ENCODE peak calls at places on chromosome 17, in eight cellular contexts. S is cardiac muscle cell, Q is A549, T is kidney, E is prostate gland, J is cardiac fibroblast, W is HFFc6, V is fibroblast of the aortic adventitia. Y is an unnamed sample.

GRCh38 chr17:33500141-33500540 is 207.0 kb upstream of the ASIC2 start:
- DNase-seq in S (peak), Q (no peak), T (no peak), E (no peak), J (no peak), W (no peak), V (no peak), Y (no peak)

GRCh38 chr17:73156887-73157870 is 7.6 kb upstream of the SSTR2 start:
- DNase-seq in S (peak), Q (no peak), T (no peak), E (no peak), J (no peak), W (no peak), V (no peak), Y (no peak)

GRCh38 chr17:13462161-13462560 is 139.6 kb downstream of the HS3ST3A1 start:
- DNase-seq in S (no peak), Q (no peak), T (no peak), E (no peak), J (peak), W (peak), V (peak), Y (no peak)

GRCh38 chr17:4658478-4659305 is 17.2 kb upstream of the ALOX15 start:
- DNase-seq in S (no peak), Q (no peak), T (no peak), E (no peak), J (peak), W (peak), V (peak), Y (no peak)

GRCh38 chr17:50052822-50053653 is 2.9 kb upstream of the ITGA3 start:
- DNase-seq in S (no peak), Q (no peak), T (peak), E (peak), J (no peak), W (peak), V (no peak), Y (no peak)

GRCh38 chr17:39143552-39144093 is 7.8 kb downstream of the PLXDC1 start:
- DNase-seq in S (no peak), Q (no peak), T (no peak), E (no peak), J (no peak), W (no peak), V (peak), Y (no peak)

GRCh38 chr17:67258836-67259468 is 14.0 kb upstream of the HELZ start:
- DNase-seq in S (no peak), Q (no peak), T (no peak), E (no peak), J (no peak), W (no peak), V (no peak), Y (no peak)

GRCh38 chr17:39401412-39402278 is at the start of gene FBXL20:
- DNase-seq in S (peak), Q (peak), T (peak), E (peak), J (peak), W (peak), V (peak), Y (peak)

GRCh38 chr17:75945202-75945601 is 4.4 kb upstream of the FBF1 start:
- DNase-seq in S (no peak), Q (no peak), T (no peak), E (no peak), J (no peak), W (no peak), V (no peak), Y (no peak)

GRCh38 chr17:75942473-75942872 is 1.6 kb upstream of the FBF1 start:
- DNase-seq in S (no peak), Q (no peak), T (no peak), E (no peak), J (no peak), W (no peak), V (no peak), Y (no peak)

GRCh38 chr17:75937652-75938051 is 3.2 kb downstream of the FBF1 start:
- DNase-seq in S (no peak), Q (no peak), T (no peak), E (no peak), J (no peak), W (no peak), V (no peak), Y (no peak)

GRCh38 chr17:75941442-75941819 is 589 bp upstream of the FBF1 start:
- DNase-seq in S (no peak), Q (no peak), T (no peak), E (no peak), J (no peak), W (no peak), V (no peak), Y (no peak)

GRCh38 chr17:75940727-75941441 is at the start of gene FBF1:
- DNase-seq in S (peak), Q (peak), T (peak), E (peak), J (peak), W (peak), V (peak), Y (peak)
- TF ChIP-seq CTCF in S (no peak), Q (no peak), T (peak), E (no peak), J (no peak), W (no peak), V (no peak), Y (no peak)

GRCh38 chr17:80894439-80894721 is 97.3 kb upstream of the CHMP6 start:
- DNase-seq in S (no peak), Q (peak), T (no peak), E (no peak), J (no peak), W (no peak), V (no peak), Y (no peak)
- TF ChIP-seq CTCF in S (no peak), Q (no peak), T (no peak), E (no peak), J (peak), W (peak), V (no peak), Y (peak)

DNA sequence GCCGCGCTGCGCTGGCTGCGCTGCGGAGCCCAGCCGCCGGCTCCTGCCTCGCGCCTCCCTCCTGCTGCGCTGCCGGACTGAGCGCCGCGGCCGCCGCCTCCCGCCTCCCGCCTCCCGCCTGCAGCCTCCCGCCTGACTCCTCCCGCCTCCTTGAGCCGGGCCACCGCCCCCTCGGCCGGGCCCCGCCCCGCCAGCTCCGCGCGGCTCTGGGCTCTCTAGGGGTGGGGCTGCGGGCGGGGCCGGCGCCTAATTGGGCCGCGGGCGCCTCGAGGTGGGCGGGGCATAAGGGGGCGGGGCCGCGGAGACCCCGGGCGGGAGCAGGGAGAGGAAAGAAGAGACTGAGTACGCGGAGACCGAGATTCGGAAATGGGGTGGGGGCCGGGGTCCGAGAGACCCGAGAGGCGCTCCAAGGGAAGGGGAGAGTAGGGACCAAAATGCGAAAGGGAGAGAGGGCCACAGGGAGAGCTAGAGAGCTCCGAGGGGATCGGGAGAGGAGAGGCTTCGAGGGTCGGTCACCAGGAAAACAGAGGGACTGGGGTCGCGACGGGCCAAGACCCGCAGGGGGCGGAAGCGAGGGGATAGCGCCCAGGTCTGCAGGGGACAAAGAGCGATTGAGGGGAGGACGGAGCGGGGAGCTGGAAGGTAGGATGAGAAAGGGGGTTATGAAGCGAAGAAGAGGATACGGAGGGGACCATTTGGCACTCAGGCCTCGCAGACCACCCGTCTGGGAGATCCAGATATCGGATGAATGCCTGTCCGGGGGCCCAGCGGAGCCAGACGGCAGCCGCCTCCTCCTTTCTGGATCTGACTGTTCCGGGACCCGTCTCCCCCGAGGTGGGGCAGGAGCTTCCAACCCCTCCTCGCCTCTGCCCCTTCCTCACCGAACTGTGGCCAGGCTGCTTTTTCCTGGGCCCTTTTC is at the start of gene C1QL1:
- DNase-seq in S (peak), Q (peak), T (peak), E (peak), J (peak), W (peak), V (peak), Y (peak)
- TF ChIP-seq CTCF in S (peak), Q (no peak), T (no peak), E (no peak), J (peak), W (peak), V (peak), Y (peak)

DNA sequence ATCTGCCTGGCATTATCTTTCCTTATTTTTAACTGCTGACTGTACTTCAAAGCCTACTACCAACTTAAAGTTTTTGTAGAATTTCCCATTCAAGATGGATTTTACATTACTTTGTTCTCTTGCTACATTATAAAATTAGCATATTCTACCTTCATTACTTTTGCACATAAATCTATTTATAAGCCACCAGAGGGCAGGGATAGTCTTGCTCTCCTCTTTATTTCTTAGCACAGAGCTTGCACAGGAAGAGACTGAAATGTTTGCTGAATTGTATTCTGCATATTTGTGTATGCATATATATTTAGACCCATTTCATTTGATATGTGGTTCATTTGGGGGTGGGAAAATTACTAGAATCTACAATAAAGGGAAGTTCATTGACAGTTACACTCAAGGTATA is 108.0 kb downstream of the SKAP1 start:
- DNase-seq in S (no peak), Q (peak), T (no peak), E (no peak), J (peak), W (peak), V (peak), Y (no peak)
- TF ChIP-seq CTCF in S (peak), Q (peak), T (no peak), E (no peak), J (no peak), W (peak), V (peak), Y (no peak)

GRCh38 chr17:27494192-27495091 is 38.2 kb downstream of the KSR1 start:
- DNase-seq in S (peak), Q (peak), T (peak), E (peak), J (peak), W (no peak), V (peak), Y (no peak)
- TF ChIP-seq CTCF in S (peak), Q (peak), T (peak), E (peak), J (peak), W (peak), V (peak), Y (peak)

DNA sequence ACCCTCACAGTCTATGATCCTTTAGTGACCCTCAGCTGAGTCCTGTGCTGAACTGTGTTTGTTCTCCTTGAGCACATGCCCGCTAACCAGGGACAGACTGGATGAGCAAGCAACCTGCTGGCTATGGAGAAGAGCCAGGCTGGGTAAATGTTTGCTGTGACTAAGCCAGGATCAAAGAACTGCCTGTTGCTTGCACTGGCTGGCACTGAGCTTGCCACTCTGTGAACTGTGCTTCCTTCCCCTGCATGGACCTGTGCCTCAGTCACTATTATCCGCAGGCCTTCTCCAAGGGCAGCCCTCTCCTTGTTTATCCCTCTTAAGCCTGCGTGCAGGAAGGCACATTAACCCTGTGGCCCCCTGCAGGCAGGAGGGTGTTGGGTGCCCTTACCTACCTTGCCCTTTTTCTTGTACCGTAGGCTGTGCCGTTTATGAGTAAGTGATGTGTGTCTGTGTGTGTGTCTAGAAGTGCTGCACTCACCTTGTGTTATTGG is 7.4 kb downstream of the PNPO start:
- DNase-seq in S (no peak), Q (peak), T (no peak), E (peak), J (no peak), W (peak), V (no peak), Y (no peak)
- TF ChIP-seq CTCF in S (no peak), Q (no peak), T (no peak), E (no peak), J (no peak), W (no peak), V (no peak), Y (no peak)

GRCh38 chr17:32341857-32342602 is at the start of gene C17orf75:
- DNase-seq in S (peak), Q (peak), T (peak), E (peak), J (peak), W (peak), V (peak), Y (peak)

GRCh38 chr17:32335647-32336046 is 6.3 kb downstream of the C17orf75 start:
- DNase-seq in S (no peak), Q (no peak), T (no peak), E (no peak), J (peak), W (peak), V (peak), Y (no peak)

GRCh38 chr17:32345953-32346600 is 3.9 kb upstream of the ZNF207 start:
- DNase-seq in S (no peak), Q (no peak), T (no peak), E (no peak), J (no peak), W (no peak), V (no peak), Y (no peak)

GRCh38 chr17:32342603-32343325 is 791 bp upstream of the C17orf75 start:
- DNase-seq in S (no peak), Q (no peak), T (no peak), E (no peak), J (no peak), W (no peak), V (no peak), Y (no peak)

DNA sequence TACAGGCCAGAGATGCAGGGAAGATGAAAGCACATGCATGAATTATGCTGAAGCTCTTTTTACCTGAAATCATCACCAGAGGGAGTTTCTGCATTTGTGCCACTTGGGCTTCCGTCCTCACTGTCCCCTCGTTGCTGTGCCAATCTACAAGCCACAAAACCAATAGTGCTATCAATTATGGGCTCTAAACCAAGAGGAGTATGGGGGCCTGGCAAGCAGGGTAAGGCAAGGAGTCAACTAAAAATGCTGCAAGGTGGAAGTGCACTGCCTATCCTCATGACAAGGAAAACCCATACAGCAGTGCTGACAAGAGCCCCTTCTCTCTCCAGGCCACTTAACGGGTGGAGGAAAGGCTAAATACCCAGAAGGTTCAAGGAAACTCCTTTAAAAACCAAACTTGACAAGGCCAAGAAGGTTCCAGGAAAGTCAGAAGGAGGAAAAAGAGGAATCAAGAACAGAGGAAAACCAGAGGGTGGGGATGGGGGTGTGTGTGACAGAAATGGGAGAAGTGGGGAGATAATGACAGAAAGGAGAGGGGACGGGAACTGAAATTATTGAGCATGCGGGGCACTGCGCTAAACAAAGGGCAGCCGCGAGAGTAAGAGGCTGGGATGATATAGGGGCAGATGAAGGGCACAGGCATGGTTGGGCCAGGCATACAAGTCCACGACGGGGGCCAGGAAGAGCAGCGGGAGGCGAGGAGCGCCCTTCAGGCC is 674 bp downstream of the C17orf75 start:
- DNase-seq in S (peak), Q (no peak), T (no peak), E (no peak), J (peak), W (peak), V (no peak), Y (no peak)
- TF ChIP-seq CTCF in S (no peak), Q (peak), T (peak), E (peak), J (no peak), W (peak), V (no peak), Y (no peak)

GRCh38 chr17:30393491-30393890 is 14.8 kb downstream of the CPD start:
- DNase-seq in S (no peak), Q (no peak), T (no peak), E (no peak), J (no peak), W (no peak), V (no peak), Y (no peak)
- TF ChIP-seq CTCF in S (no peak), Q (no peak), T (no peak), E (no peak), J (no peak), W (no peak), V (no peak), Y (no peak)

GRCh38 chr17:11610999-11611566 is 12.8 kb downstream of the DNAH9 start:
- DNase-seq in S (no peak), Q (no peak), T (no peak), E (no peak), J (no peak), W (no peak), V (no peak), Y (no peak)
- TF ChIP-seq CTCF in S (no peak), Q (no peak), T (no peak), E (no peak), J (no peak), W (no peak), V (no peak), Y (no peak)

Y was measured in neural crest cell.